ENCODE peak calls at places on chromosomes 7 and 10, in six cellular contexts. B is epithelial cell of proximal tubule, H is IMR-90, Q is WTC11, L is stomach, T is progenitor cell of endocrine pancreas. F is an unnamed sample.

GRCh38 chr7:154698726-154699291 is 304.1 kb downstream of the PAXIP1 start:
- DNase-seq in B (no peak), T (no peak), Q (no peak), H (no peak), L (no peak), F (no peak)

GRCh38 chr10:63767512-63767911 is 246.3 kb downstream of the REEP3 start:
- DNase-seq in H (peak; percentile 29), Q (no peak), T (no peak), L (no peak), B (no peak), F (no peak)

GRCh38 chr7:130875265-130875741 is 141.3 kb upstream of the KLF14 start:
- DNase-seq in B (no peak), T (peak; percentile 66), L (peak; percentile 71), H (peak; percentile 44), Q (peak; percentile 88), F (no peak)

GRCh38 chr10:79483948-79484347 is 28.4 kb upstream of the EIF5AL1 start:
- DNase-seq in L (no peak), T (no peak), H (peak; percentile 54), Q (no peak), B (no peak), F (no peak)

GRCh38 chr10:50470798-50471582 is 152.8 kb downstream of the SGMS1 start:
- DNase-seq in Q (no peak), L (no peak), T (no peak), B (peak; percentile 84), H (peak; percentile 17), F (no peak)

GRCh38 chr7:110253083-110253482 is 837.8 kb upstream of the LRRN3 start:
- DNase-seq in B (no peak), T (no peak), Q (no peak), L (no peak), H (peak; percentile 18), F (no peak)

GRCh38 chr7:76310102-76310957 is 7.9 kb downstream of the HSPB1 start:
- DNase-seq in T (no peak), L (no peak), Q (no peak), B (no peak), H (no peak), F (no peak)

GRCh38 chr7:98755138-98755898 is 114.5 kb downstream of the TMEM130 start:
- DNase-seq in H (no peak), B (no peak), Q (peak; percentile 49), L (no peak), T (no peak), F (no peak)

DNA sequence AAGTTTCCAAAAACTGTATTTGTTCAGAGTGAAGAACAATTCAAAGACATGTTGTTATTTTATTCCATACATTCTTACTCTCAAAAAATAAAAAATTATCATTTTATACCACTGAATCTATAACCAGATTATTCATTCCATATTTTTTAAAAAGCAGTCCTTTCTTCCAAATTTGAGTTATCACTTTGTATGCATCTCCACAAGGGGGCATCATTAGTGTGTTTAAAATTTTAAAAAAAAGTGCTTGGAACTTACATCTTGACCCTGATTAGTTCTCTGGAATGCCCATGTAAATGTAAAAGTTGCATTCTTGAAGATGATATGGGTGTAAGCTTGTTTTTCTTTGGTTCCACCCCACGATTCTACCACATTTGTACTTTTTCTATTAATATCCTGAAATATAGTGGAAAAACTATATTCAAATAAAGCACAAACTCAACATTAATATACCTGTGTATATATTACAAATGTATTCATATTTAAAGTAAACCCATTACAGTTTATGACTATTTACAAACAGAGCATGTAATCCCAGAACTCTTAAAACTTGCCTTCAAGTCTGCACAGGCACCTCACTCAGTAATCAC is 144.9 kb downstream of the ELAPOR2 start:
- DNase-seq in H (peak; percentile 7), T (no peak), B (no peak), Q (no peak), L (no peak), F (no peak)
- TF ChIP-seq CTCF in H (peak; percentile 42), T (peak; percentile 62), B (peak; percentile 57), Q (peak; percentile 58), L (no peak), F (peak; percentile 19)

GRCh38 chr10:120646738-120647427 is 189.9 kb downstream of the PLPP4 start:
- DNase-seq in T (no peak), L (no peak), B (no peak), Q (no peak), H (no peak), F (no peak)
- TF ChIP-seq CTCF in T (peak; percentile 33), L (no peak), B (peak; percentile 24), Q (no peak), H (no peak), F (no peak)

GRCh38 chr7:86916277-86916825 is 143.1 kb downstream of the ELAPOR2 start:
- DNase-seq in Q (no peak), H (no peak), T (no peak), L (no peak), B (no peak), F (no peak)

GRCh38 chr7:86908948-86909347 is 150.5 kb downstream of the ELAPOR2 start:
- DNase-seq in H (no peak), Q (peak; percentile 15), B (no peak), T (no peak), L (no peak), F (no peak)

GRCh38 chr7:86913709-86914108 is 145.7 kb downstream of the ELAPOR2 start:
- DNase-seq in T (no peak), Q (no peak), H (peak; percentile 3), B (no peak), L (no peak), F (no peak)

DNA sequence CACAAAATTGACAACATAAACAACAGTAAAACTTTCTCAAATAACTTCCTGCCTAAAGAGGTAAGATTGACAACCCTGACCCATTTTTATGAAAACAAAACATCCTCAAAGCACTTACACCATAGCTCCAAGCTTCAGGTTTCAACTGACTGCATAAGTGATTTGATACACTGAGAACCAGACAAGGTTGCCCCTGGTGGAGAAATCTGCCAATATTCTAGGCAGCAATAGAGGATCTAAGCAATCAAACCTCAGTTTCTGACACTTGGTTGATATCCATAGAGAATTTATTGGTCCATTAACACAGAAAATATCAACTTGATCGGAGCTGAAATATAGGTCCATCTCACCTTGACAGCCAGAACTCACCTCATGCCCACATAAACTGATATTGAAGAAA is 147.8 kb downstream of the ELAPOR2 start:
- DNase-seq in H (no peak), L (no peak), B (no peak), T (no peak), Q (no peak), F (no peak)
- TF ChIP-seq CTCF in H (no peak), L (no peak), B (peak; percentile 31), T (peak; percentile 32), Q (no peak), F (no peak)

GRCh38 chr7:42071372-42072261 is 165.4 kb downstream of the GLI3 start:
- DNase-seq in Q (no peak), T (no peak), B (no peak), H (peak; percentile 31), L (no peak), F (no peak)
- TF ChIP-seq CTCF in Q (no peak), T (peak; percentile 39), B (peak; percentile 31), H (no peak), L (no peak), F (no peak)

GRCh38 chr10:114115661-114116060 is 58.3 kb downstream of the CCDC186 start:
- DNase-seq in L (no peak), B (no peak), H (no peak), Q (no peak), T (no peak), F (no peak)

GRCh38 chr10:114118514-114118913 is 55.5 kb downstream of the CCDC186 start:
- DNase-seq in L (no peak), T (no peak), Q (no peak), H (no peak), B (no peak), F (no peak)

GRCh38 chr10:114121031-114121430 is 53.0 kb downstream of the CCDC186 start:
- DNase-seq in L (no peak), H (no peak), Q (no peak), B (no peak), T (no peak), F (no peak)

DNA sequence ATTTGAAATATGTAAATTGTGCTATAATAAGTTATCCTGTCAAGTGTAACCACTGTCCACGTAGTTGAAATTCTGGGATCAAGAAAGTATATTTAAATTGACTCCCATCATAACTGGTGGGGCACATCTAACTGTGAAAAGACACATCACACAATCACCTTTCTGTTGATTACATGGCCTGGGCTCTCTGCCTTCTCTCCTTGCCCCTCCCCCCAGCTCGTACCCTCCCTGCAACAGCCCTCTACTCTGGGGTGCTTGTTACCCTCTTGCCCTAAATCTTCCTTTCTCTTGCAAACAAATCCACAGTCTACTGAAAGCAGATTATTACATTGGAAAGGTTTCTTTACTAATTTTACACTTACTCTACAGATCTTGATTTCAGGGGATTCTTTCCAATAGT is 56.3 kb downstream of the CCDC186 start:
- DNase-seq in H (no peak), B (no peak), Q (no peak), L (no peak), T (no peak), F (no peak)
- TF ChIP-seq CTCF in H (no peak), B (no peak), Q (no peak), L (no peak), T (no peak), F (no peak)

GRCh38 chr10:69697006-69697405 is 67.0 kb downstream of the FAM241B start:
- DNase-seq in T (no peak), L (no peak), Q (no peak), B (no peak), H (no peak), F (no peak)

GRCh38 chr10:69693886-69694285 is 63.8 kb downstream of the FAM241B start:
- DNase-seq in T (no peak), L (no peak), B (no peak), H (no peak), Q (no peak), F (no peak)

GRCh38 chr10:69692891-69693290 is 62.8 kb downstream of the FAM241B start:
- DNase-seq in T (no peak), L (no peak), B (no peak), Q (no peak), H (no peak), F (no peak)

DNA sequence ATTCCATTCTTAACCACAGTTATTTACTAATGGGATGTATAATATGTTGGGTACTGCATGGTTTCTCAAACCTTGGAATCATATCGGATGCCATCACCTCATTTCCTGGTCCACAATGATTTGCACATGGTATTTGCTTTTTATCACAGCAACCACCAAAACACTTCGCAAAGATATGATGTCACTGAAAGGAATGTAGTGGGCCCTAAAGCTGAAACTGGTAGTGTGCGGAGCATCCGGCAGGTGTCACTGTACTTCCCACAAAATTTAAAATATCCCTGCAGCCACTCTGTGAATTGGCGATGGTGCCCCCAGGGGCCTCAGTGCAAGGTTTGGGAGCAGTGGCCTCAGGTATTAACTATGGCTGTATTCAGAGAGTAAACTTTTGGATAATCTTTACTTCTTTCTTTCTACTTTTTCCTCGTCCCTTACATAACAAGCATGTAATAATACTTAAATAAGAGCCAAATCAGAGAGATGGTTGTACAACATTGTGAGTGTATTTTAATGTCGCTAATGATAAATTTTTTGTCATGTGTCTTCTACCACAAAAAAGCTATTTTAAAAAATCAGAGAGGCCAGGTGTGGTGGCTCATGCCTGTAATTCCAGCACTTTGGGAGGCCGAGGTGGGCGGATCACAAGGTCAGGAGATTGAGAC is 66.2 kb downstream of the FAM241B start:
- DNase-seq in Q (peak; percentile 58), B (peak; percentile 70), T (no peak), H (peak; percentile 91), L (no peak), F (no peak)
- TF ChIP-seq CTCF in Q (peak; percentile 33), B (peak; percentile 72), T (peak; percentile 62), H (peak; percentile 73), L (peak; percentile 21), F (peak; percentile 33)

F was measured in natural killer cell.